ENCODE peak calls at places on chromosomes 13 and 19, in six cellular contexts. T is activated T-cell treated with anti-CD3 and anti-CD28 coated beads for 48 hours, G is NCI-H2029 treated with DMSO at 0.1 percent for 48 hours, K is uterus, L is ACHN, M is NCI-H510A treated with DMSO at 0.1 percent for 48 hours. D is an unnamed sample.

GRCh38 chr13:49533586-49534269 is 38.0 kb downstream of the PHF11 start:
- DNase-seq in T (no peak), G (no peak), K (no peak), L (no peak), M (no peak), D (no peak)

GRCh38 chr19:47572635-47573034 is 313 bp downstream of the ZNF541 start:
- DNase-seq in T (no peak), G (no peak), K (no peak), L (no peak), M (no peak), D (no peak)

GRCh38 chr19:14375055-14375581 is 6.1 kb upstream of the ADGRE5 start:
- DNase-seq in T (no peak), G (no peak), K (peak), L (no peak), M (no peak), D (peak)

GRCh38 chr13:66803013-66803739 is 427.0 kb downstream of the PCDH9 start:
- DNase-seq in T (no peak), G (no peak), K (no peak), L (no peak), M (no peak), D (no peak)

GRCh38 chr13:75145926-75146325 is 336.0 kb downstream of the TBC1D4 start:
- DNase-seq in T (no peak), G (no peak), K (no peak), L (no peak), M (no peak), D (no peak)

GRCh38 chr13:26051231-26052135 is at the start of gene SHISA2:
- DNase-seq in T (peak), G (no peak), K (no peak), L (peak), M (peak), D (no peak)

GRCh38 chr13:100722517-100722916 is 47.9 kb upstream of the TMTC4 start:
- DNase-seq in T (no peak), G (no peak), K (no peak), L (no peak), M (no peak), D (no peak)

GRCh38 chr13:77544365-77544764 is 8.9 kb downstream of the SCEL start:
- DNase-seq in T (no peak), G (peak), K (peak), L (peak), M (no peak), D (peak)

GRCh38 chr19:12666305-12667048 is at the start of the genes MAN2B1 and WDR83:
- DNase-seq in T (peak), G (peak), K (peak), L (peak), M (peak), D (peak)

GRCh38 chr19:55111238-55111831 is 6.1 kb downstream of the PPP1R12C start:
- DNase-seq in T (no peak), G (no peak), K (no peak), L (no peak), M (no peak), D (no peak)

GRCh38 chr13:100356889-100357288 is 231.7 kb downstream of the GGACT start:
- DNase-seq in T (no peak), G (no peak), K (no peak), L (no peak), M (no peak), D (no peak)

GRCh38 chr19:39986643-39987042 is 10.2 kb upstream of the ZNF546 start:
- DNase-seq in T (no peak), G (no peak), K (no peak), L (no peak), M (no peak), D (no peak)

GRCh38 chr19:5057860-5058259 is 88.9 kb downstream of the KDM4B start:
- DNase-seq in T (no peak), G (no peak), K (no peak), L (no peak), M (no peak), D (no peak)

GRCh38 chr13:98482476-98483444 is 94.1 kb downstream of the STK24 start:
- DNase-seq in T (no peak), G (no peak), K (no peak), L (no peak), M (no peak), D (peak)

GRCh38 chr13:29160862-29161261 is 340.7 kb downstream of the MTUS2 start:
- DNase-seq in T (no peak), G (no peak), K (no peak), L (no peak), M (no peak), D (no peak)

GRCh38 chr19:3131168-3131567 is 4.7 kb upstream of the GNA15 start:
- DNase-seq in T (no peak), G (no peak), K (no peak), L (no peak), M (no peak), D (no peak)

GRCh38 chr19:37867831-37868230 is 38.6 kb downstream of the WDR87 start:
- DNase-seq in T (no peak), G (no peak), K (no peak), L (no peak), M (no peak), D (no peak)

GRCh38 chr19:16013851-16014840 is 62.1 kb upstream of the TPM4 start:
- DNase-seq in T (no peak), G (no peak), K (no peak), L (no peak), M (no peak), D (no peak)

GRCh38 chr19:37669336-37669963 is 14.2 kb upstream of the ZFP30 start:
- DNase-seq in T (no peak), G (no peak), K (no peak), L (no peak), M (no peak), D (no peak)

GRCh38 chr13:88303605-88304004 is 632.4 kb downstream of the SLITRK5 start:
- DNase-seq in T (no peak), G (no peak), K (no peak), L (no peak), M (no peak), D (no peak)

GRCh38 chr19:12995596-12996541 is 594 bp downstream of the NFIX start:
- DNase-seq in T (no peak), G (no peak), K (peak), L (peak), M (no peak), D (peak)

GRCh38 chr13:43132228-43132627 is 108.8 kb downstream of the DNAJC15 start:
- DNase-seq in T (no peak), G (no peak), K (no peak), L (peak), M (no peak), D (peak)

GRCh38 chr13:20494656-20495055 is 31.0 kb downstream of the CRYL1 start:
- DNase-seq in T (no peak), G (no peak), K (no peak), L (no peak), M (no peak), D (no peak)

GRCh38 chr13:43054803-43055802 is 31.7 kb downstream of the DNAJC15 start:
- DNase-seq in T (no peak), G (no peak), K (peak), L (peak), M (no peak), D (peak)

GRCh38 chr13:97296740-97297139 is 74.6 kb downstream of the MBNL2 start:
- DNase-seq in T (no peak), G (no peak), K (no peak), L (no peak), M (no peak), D (no peak)

GRCh38 chr19:48997972-48998371 is 4.3 kb downstream of the RUVBL2 start:
- DNase-seq in T (peak), G (no peak), K (no peak), L (peak), M (peak), D (no peak)

GRCh38 chr13:99311137-99311536 is 3.9 kb upstream of the GPR183 start:
- DNase-seq in T (no peak), G (no peak), K (peak), L (no peak), M (no peak), D (no peak)

GRCh38 chr13:93145199-93145598 is 81.4 kb upstream of the GPC6 start:
- DNase-seq in T (no peak), G (no peak), K (no peak), L (no peak), M (no peak), D (no peak)

GRCh38 chr19:45499196-45500180 is 1.2 kb downstream of the PPM1N start:
- DNase-seq in T (peak), G (no peak), K (no peak), L (no peak), M (peak), D (peak)

GRCh38 chr19:42467437-42467760 is 24.7 kb upstream of the CXCL17 start:
- DNase-seq in T (no peak), G (no peak), K (no peak), L (no peak), M (no peak), D (no peak)

GRCh38 chr19:19064098-19064722 is 416 bp downstream of the SLC25A42 start:
- DNase-seq in T (no peak), G (no peak), K (no peak), L (no peak), M (peak), D (no peak)

GRCh38 chr13:107069107-107069776 is 501.3 kb upstream of the ARGLU1 start:
- DNase-seq in T (no peak), G (no peak), K (no peak), L (no peak), M (no peak), D (no peak)

GRCh38 chr13:99190147-99190985 is 10.3 kb upstream of the UBAC2 start:
- DNase-seq in T (no peak), G (no peak), K (no peak), L (no peak), M (no peak), D (no peak)

GRCh38 chr13:65470781-65471180 is 1759.4 kb downstream of the PCDH9 start:
- DNase-seq in T (no peak), G (no peak), K (no peak), L (no peak), M (no peak), D (no peak)

GRCh38 chr13:31697290-31697689 is 42.0 kb upstream of the RXFP2 start:
- DNase-seq in T (no peak), G (no peak), K (no peak), L (no peak), M (no peak), D (no peak)